ENCODE peak calls at places on chromosomes 13 and 19, in five cellular contexts. G is stomach, L is GM23338, K is breast epithelium, F is upper lobe of left lung. H is an unnamed sample.

GRCh38 chr13:77345150-77345780 is 18.4 kb upstream of the MYCBP2 start:
- DNase-seq in G (no peak), L (no peak), K (no peak), F (no peak), H (no peak)

GRCh38 chr19:10920781-10921180 is 7.7 kb downstream of the YIPF2 start:
- DNase-seq in G (no peak), L (no peak), K (no peak), F (no peak), H (no peak)

GRCh38 chr19:4034048-4035017 is 26.8 kb downstream of the PIAS4 start:
- DNase-seq in G (no peak), L (no peak), K (no peak), F (no peak), H (no peak)

GRCh38 chr13:75876371-75877050 is 240.4 kb downstream of the LMO7 start:
- DNase-seq in G (peak; percentile 61), L (peak; percentile 85), K (no peak), F (peak; percentile 45), H (peak; percentile 53)

GRCh38 chr13:113643593-113643992 is 14.4 kb downstream of the ATP4B start:
- DNase-seq in G (no peak), L (no peak), K (no peak), F (no peak), H (no peak)

GRCh38 chr19:31436121-31436776 is 87.0 kb upstream of the TSHZ3 start:
- DNase-seq in G (no peak), L (no peak), K (no peak), F (no peak), H (no peak)

GRCh38 chr19:55245236-55245904 is 13.4 kb downstream of the PPP6R1 start:
- DNase-seq in G (no peak), L (no peak), K (no peak), F (no peak), H (no peak)

GRCh38 chr13:106612688-106613087 is 44.8 kb upstream of the ARGLU1 start:
- DNase-seq in G (peak; percentile 63), L (no peak), K (no peak), F (peak; percentile 58), H (peak; percentile 50)

GRCh38 chr19:5339950-5340636 is 519 bp downstream of the PTPRS start:
- DNase-seq in G (no peak), L (peak; percentile 61), K (no peak), F (no peak), H (no peak)

GRCh38 chr13:95032114-95032513 is 269.1 kb downstream of the ABCC4 start:
- DNase-seq in G (no peak), L (no peak), K (no peak), F (no peak), H (no peak)

GRCh38 chr19:17202249-17202648 is 12.9 kb upstream of the USE1 start:
- DNase-seq in G (no peak), L (peak; percentile 52), K (no peak), F (no peak), H (no peak)

GRCh38 chr13:65834897-65835296 is 1395.2 kb downstream of the PCDH9 start:
- DNase-seq in G (no peak), L (no peak), K (no peak), F (no peak), H (no peak)

GRCh38 chr13:50365683-50366391 is 350.6 kb downstream of the KCNRG start:
- DNase-seq in G (no peak), L (no peak), K (no peak), F (peak; percentile 66), H (peak; percentile 23)

GRCh38 chr19:53034948-53035675 is 9.4 kb upstream of the ERVV-2 start:
- DNase-seq in G (no peak), L (no peak), K (no peak), F (no peak), H (no peak)

GRCh38 chr19:5308471-5309437 is 31.9 kb downstream of the PTPRS start:
- DNase-seq in G (peak; percentile 72), L (no peak), K (peak; percentile 86), F (peak; percentile 67), H (peak; percentile 62)

GRCh38 chr13:95233026-95233635 is 68.1 kb downstream of the ABCC4 start:
- DNase-seq in G (no peak), L (no peak), K (no peak), F (no peak), H (no peak)

GRCh38 chr19:6100284-6100915 is 9.9 kb downstream of the RFX2 start:
- DNase-seq in G (no peak), L (peak; percentile 5), K (no peak), F (peak; percentile 50), H (no peak)

GRCh38 chr19:37304190-37304883 is 66.6 kb upstream of the ZNF527 start:
- DNase-seq in G (no peak), L (no peak), K (no peak), F (peak; percentile 20), H (peak; percentile 35)

GRCh38 chr13:30033681-30034447 is 183.4 kb upstream of the UBL3 start:
- DNase-seq in G (no peak), L (no peak), K (no peak), F (no peak), H (no peak)

GRCh38 chr19:5117421-5117820 is 148.5 kb downstream of the KDM4B start:
- DNase-seq in G (no peak), L (no peak), K (no peak), F (no peak), H (no peak)

GRCh38 chr19:35534803-35535480 is 1.7 kb downstream of the GAPDHS start:
- DNase-seq in G (no peak), L (peak; percentile 28), K (no peak), F (no peak), H (no peak)

GRCh38 chr19:43809762-43810696 is 7.8 kb upstream of the LYPD5 start:
- DNase-seq in G (no peak), L (peak; percentile 81), K (no peak), F (no peak), H (no peak)

GRCh38 chr13:107005577-107005976 is 437.6 kb upstream of the ARGLU1 start:
- DNase-seq in G (no peak), L (no peak), K (no peak), F (no peak), H (no peak)

GRCh38 chr13:25137624-25137892 is 34.5 kb downstream of the AMER2 start:
- DNase-seq in G (no peak), L (no peak), K (no peak), F (no peak), H (no peak)

GRCh38 chr19:3289971-3290569 is 65.6 kb downstream of the CELF5 start:
- DNase-seq in G (peak; percentile 44), L (no peak), K (peak; percentile 66), F (no peak), H (no peak)

GRCh38 chr19:46718934-46719551 is 2.1 kb upstream of the PRKD2 start:
- DNase-seq in G (no peak), L (no peak), K (no peak), F (no peak), H (no peak)

GRCh38 chr13:73740681-73741080 is 393.5 kb downstream of the KLF12 start:
- DNase-seq in G (no peak), L (no peak), K (no peak), F (no peak), H (no peak)
- H3K4me3 ChIP-seq in G (no peak overlapping the region), L (no peak overlapping the region), K (peak overlapping the region; percentile 12), F (no peak overlapping the region), H (no peak overlapping the region)

GRCh38 chr13:97858161-97858560 is 95.3 kb upstream of the IPO5 start:
- DNase-seq in G (no peak), L (no peak), K (no peak), F (no peak), H (no peak)
- H3K4me1 ChIP-seq in G (no peaks in the 10 kb centered on the region), L (peaks cover 7% of the 10 kb centered on the region), K (no peaks in the 10 kb centered on the region), F (no peaks in the 10 kb centered on the region), H (no peaks in the 10 kb centered on the region)

GRCh38 chr19:1224047-1224825 is 13.6 kb downstream of the CBARP start:
- DNase-seq in G (no peak), L (no peak), K (no peak), F (no peak), H (no peak)
- TF ChIP-seq POLR2AphosphoS5 in G (no peak), L (no peak), K (no peak), F (no peak), H (no peak)

DNA sequence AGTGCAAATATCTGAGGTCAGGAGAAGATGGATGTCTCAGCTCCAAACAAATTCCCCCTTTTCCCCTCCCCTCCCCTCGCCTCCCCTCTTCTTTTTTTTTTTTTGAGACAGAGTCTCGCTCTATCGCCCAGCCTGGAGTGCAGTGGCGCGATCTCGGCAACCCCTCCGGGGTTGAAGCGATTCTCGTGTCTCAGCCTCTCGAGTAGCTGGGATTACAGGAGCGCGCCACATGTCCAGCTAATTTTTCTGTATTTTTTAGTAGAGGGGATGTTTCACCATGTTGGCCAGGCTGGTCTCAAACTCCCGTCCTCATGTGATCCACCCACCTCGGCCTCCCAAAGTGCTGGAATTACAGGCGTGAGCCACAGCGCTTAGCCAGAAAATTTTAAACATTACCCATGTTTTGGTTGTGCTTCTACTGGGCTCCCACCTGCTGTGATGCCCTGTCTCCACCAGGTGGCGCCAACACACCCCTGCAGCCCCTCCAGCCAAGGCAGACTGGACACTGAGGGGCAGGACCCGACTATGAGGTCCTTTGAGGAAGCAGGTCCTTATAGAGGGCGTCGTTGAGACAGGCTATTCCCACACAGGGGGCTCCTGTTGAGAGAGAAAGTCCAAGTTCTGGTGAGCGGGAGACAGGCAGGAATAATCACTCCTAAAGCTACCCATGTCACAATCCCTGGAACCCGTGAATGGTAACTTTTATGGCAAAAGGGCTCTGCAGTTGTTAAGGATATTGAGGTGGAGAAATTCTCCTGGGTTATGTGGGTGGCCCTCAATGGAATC is 6.3 kb downstream of the ERICH4 start:
- DNase-seq in G (peak; percentile 77), L (peak; percentile 87), K (peak; percentile 79), F (peak; percentile 86), H (peak; percentile 78)
- H3K4me3 ChIP-seq in G (peak overlapping the region; percentile 30), L (peak overlapping the region; percentile 37), K (peak overlapping the region; percentile 35), F (no peak overlapping the region), H (no peak overlapping the region)

GRCh38 chr19:13027031-13027430 is 31.8 kb downstream of the NFIX start:
- DNase-seq in G (no peak), L (no peak), K (no peak), F (no peak), H (no peak)
- H3K4me1 ChIP-seq in G (peaks cover 85% of the 10 kb centered on the region), L (peaks cover 44% of the 10 kb centered on the region), K (peaks cover 25% of the 10 kb centered on the region), F (peaks cover 84% of the 10 kb centered on the region), H (peaks cover 78% of the 10 kb centered on the region)

GRCh38 chr19:54209748-54210494 is 9.3 kb downstream of the RPS9 start:
- DNase-seq in G (peak; percentile 97), L (no peak), K (peak; percentile 76), F (peak; percentile 95), H (peak; percentile 93)

GRCh38 chr19:54207908-54208783 is 7.5 kb downstream of the RPS9 start:
- DNase-seq in G (peak; percentile 71), L (no peak), K (no peak), F (peak; percentile 97), H (peak; percentile 72)

GRCh38 chr19:54211214-54211613 is 10.6 kb downstream of the RPS9 start:
- DNase-seq in G (no peak), L (no peak), K (no peak), F (no peak), H (no peak)

GRCh38 chr19:54208784-54209057 is 8.1 kb downstream of the RPS9 start:
- DNase-seq in G (no peak), L (peak; percentile 38), K (no peak), F (no peak), H (no peak)

GRCh38 chr19:54209058-54209747 is 8.5 kb downstream of the RPS9 start:
- DNase-seq in G (no peak), L (peak; percentile 52), K (no peak), F (no peak), H (no peak)
- TF ChIP-seq POLR2AphosphoS5 in G (no peak), L (no peak), K (no peak), F (no peak), H (no peak)